ENCODE peak calls at places on chromosomes 2 and 18, in eight cellular contexts. L, V, E, R, U, C, O and H are unnamed samples.

GRCh38 chr2:135586148-135586547 is 54.9 kb downstream of the R3HDM1 start:
- DNase-seq in R (no peak), E (no peak), O (peak; percentile 2), C (no peak), U (no peak), L (peak; percentile 11), V (no peak), H (no peak)

GRCh38 chr2:60925994-60926750 is 44.8 kb downstream of the REL start:
- DNase-seq in V (no peak), L (no peak), E (peak; percentile 65), C (no peak), R (no peak), O (peak; percentile 65), U (peak; percentile 18), H (no peak)

GRCh38 chr2:174835797-174836255 is 71.6 kb upstream of the CHRNA1 start:
- DNase-seq in R (no peak), O (no peak), C (no peak), U (peak; percentile 84), L (peak; percentile 92), V (no peak), E (peak; percentile 92), H (no peak)

GRCh38 chr2:10122500-10123280 is at the start of gene RRM2:
- DNase-seq in L (peak; percentile 91), E (peak; percentile 96), C (peak; percentile 70), R (peak; percentile 94), U (peak; percentile 92), O (peak; percentile 91), V (peak; percentile 77), H (peak; percentile 91)

GRCh38 chr18:77131100-77131651 is 1.4 kb downstream of the MBP start:
- DNase-seq in R (peak; percentile 89), U (no peak), E (peak; percentile 15), C (no peak), O (no peak), L (peak; percentile 46), V (no peak), H (peak; percentile 71)

GRCh38 chr2:217803639-217803932 is 199.2 kb downstream of the TNS1 start:
- DNase-seq in O (no peak), U (no peak), C (no peak), V (no peak), E (no peak), R (no peak), L (no peak), H (no peak)

GRCh38 chr2:218781691-218782528 is at the start of gene CYP27A1:
- DNase-seq in L (peak; percentile 14), C (peak; percentile 48), E (peak; percentile 68), U (no peak), V (no peak), R (peak; percentile 87), O (no peak), H (peak; percentile 72)

GRCh38 chr2:23487735-23488492 is 102.9 kb downstream of the KLHL29 start:
- DNase-seq in L (peak; percentile 21), E (peak; percentile 74), V (no peak), U (peak; percentile 24), C (no peak), R (peak; percentile 9), O (no peak), H (no peak)

GRCh38 chr2:212520340-212520739 is 18.3 kb downstream of the ERBB4 start:
- DNase-seq in R (no peak), L (peak; percentile 16), V (no peak), U (peak; percentile 16), E (peak; percentile 2), O (no peak), C (no peak), H (no peak)

GRCh38 chr2:62604336-62604735 is 98.3 kb upstream of the TMEM17 start:
- DNase-seq in E (peak; percentile 39), O (no peak), R (no peak), C (no peak), U (peak; percentile 12), L (no peak), V (no peak), H (no peak)

GRCh38 chr2:45808294-45808693 is 156.8 kb downstream of the PRKCE start:
- DNase-seq in L (no peak), V (no peak), R (no peak), O (peak; percentile 70), E (no peak), C (no peak), U (no peak), H (no peak)

GRCh38 chr2:71722286-71722685 is 268.9 kb downstream of the DYSF start:
- DNase-seq in R (no peak), C (no peak), L (no peak), O (no peak), U (no peak), V (no peak), E (no peak), H (no peak)

GRCh38 chr2:161662373-161662772 is 38.2 kb downstream of the SLC4A10 start:
- DNase-seq in V (no peak), R (no peak), O (no peak), U (no peak), E (no peak), L (no peak), C (no peak), H (no peak)

GRCh38 chr2:30709516-30709915 is 97.7 kb downstream of the CAPN13 start:
- DNase-seq in V (no peak), L (no peak), E (no peak), C (no peak), O (no peak), R (peak; percentile 40), U (no peak), H (no peak)

GRCh38 chr2:232133078-232133477 is 171.6 kb downstream of the DIS3L2 start:
- DNase-seq in V (no peak), O (no peak), R (no peak), E (no peak), L (no peak), C (no peak), U (no peak), H (no peak)

GRCh38 chr2:121972203-121972602 is 216.8 kb downstream of the TSN start:
- DNase-seq in R (no peak), C (no peak), E (no peak), U (no peak), O (no peak), V (no peak), L (no peak), H (no peak)

GRCh38 chr2:178716394-178716793 is 90.8 kb downstream of the TTN start:
- DNase-seq in E (no peak), C (no peak), L (no peak), V (no peak), O (no peak), R (no peak), U (no peak), H (no peak)

GRCh38 chr18:24015897-24016631 is 1.5 kb downstream of the TTC39C start:
- DNase-seq in L (no peak), E (peak; percentile 21), V (no peak), C (no peak), U (no peak), R (no peak), O (no peak), H (no peak)

GRCh38 chr2:8761529-8762164 is 75.8 kb downstream of the KIDINS220 start:
- DNase-seq in U (peak; percentile 46), C (no peak), L (peak; percentile 64), V (no peak), O (peak; percentile 7), R (no peak), E (peak; percentile 53), H (no peak)

GRCh38 chr2:164841719-164842623 is at the start of gene COBLL1:
- DNase-seq in U (peak; percentile 47), V (no peak), R (peak; percentile 92), E (peak; percentile 80), L (peak; percentile 65), C (no peak), O (peak; percentile 77), H (peak; percentile 83)

GRCh38 chr2:238786379-238786778 is 61.5 kb upstream of the TWIST2 start:
- DNase-seq in R (no peak), U (peak; percentile 63), C (no peak), L (no peak), V (no peak), E (peak; percentile 88), O (no peak), H (no peak)

GRCh38 chr2:106886916-106887758 is 1.2 kb upstream of the ST6GAL2 start:
- DNase-seq in E (peak; percentile 59), U (no peak), V (no peak), C (no peak), R (peak; percentile 79), O (peak; percentile 40), L (no peak), H (peak; percentile 57)